ENCODE peak calls at places on chromosomes 7 and 10, in six cellular contexts. T is AG09309, C is neural progenitor cell, X is foreskin fibroblast, E is HFFc6, K is type B pancreatic cell. G is an unnamed sample.

GRCh38 chr7:112580717-112581435 is 100.1 kb downstream of the LSMEM1 start:
- DNase-seq in E (no peak), C (no peak), K (no peak), X (no peak), T (no peak), G (no peak)

GRCh38 chr7:152200395-152200794 is 174.9 kb downstream of the GALNT11 start:
- DNase-seq in C (no peak), E (no peak), X (no peak), K (no peak), T (no peak), G (no peak)

GRCh38 chr7:90540406-90540805 is 55.7 kb upstream of the CDK14 start:
- DNase-seq in C (no peak), T (no peak), K (no peak), E (no peak), X (peak; percentile 5), G (no peak)

GRCh38 chr10:79305988-79306387 is 41.3 kb upstream of the PPIF start:
- DNase-seq in K (no peak), E (no peak), X (no peak), C (no peak), T (no peak), G (no peak)

GRCh38 chr10:129864082-129864481 is 100.0 kb downstream of the EBF3 start:
- DNase-seq in T (no peak), K (no peak), C (no peak), X (no peak), E (no peak), G (no peak)

GRCh38 chr7:87739306-87739705 is 111.1 kb downstream of the RUNDC3B start:
- DNase-seq in K (no peak), C (no peak), T (no peak), E (no peak), X (no peak), G (no peak)

GRCh38 chr10:92727550-92727949 is 37.8 kb downstream of the HHEX start:
- DNase-seq in C (no peak), E (no peak), X (peak; percentile 6), T (no peak), K (no peak), G (no peak)

GRCh38 chr7:29888006-29888405 is 81.7 kb downstream of the WIPF3 start:
- DNase-seq in E (no peak), T (no peak), C (no peak), X (no peak), K (no peak), G (no peak)

GRCh38 chr7:33946094-33946699 is 40.9 kb downstream of the BMPER start:
- DNase-seq in T (no peak), K (no peak), C (no peak), E (no peak), X (no peak), G (no peak)

GRCh38 chr7:71633571-71634008 is 501.6 kb downstream of the GALNT17 start:
- DNase-seq in K (no peak), X (peak; percentile 92), E (peak; percentile 43), C (peak; percentile 48), T (peak; percentile 3), G (no peak)

GRCh38 chr7:136528329-136528728 is 340.1 kb upstream of the CHRM2 start:
- DNase-seq in T (peak; percentile 29), C (no peak), X (peak; percentile 67), K (no peak), E (peak; percentile 57), G (peak; percentile 63)

GRCh38 chr10:3179174-3179573 is 6.6 kb upstream of the PITRM1 start:
- DNase-seq in K (no peak), X (no peak), E (no peak), C (no peak), T (no peak), G (no peak)

GRCh38 chr10:118732253-118733194 is 22.2 kb downstream of the CACUL1 start:
- DNase-seq in K (no peak), X (no peak), E (no peak), C (no peak), T (no peak), G (no peak)

GRCh38 chr7:26429168-26429567 is 137.5 kb downstream of the SNX10 start:
- DNase-seq in T (no peak), C (no peak), X (no peak), K (no peak), E (no peak), G (no peak)

DNA sequence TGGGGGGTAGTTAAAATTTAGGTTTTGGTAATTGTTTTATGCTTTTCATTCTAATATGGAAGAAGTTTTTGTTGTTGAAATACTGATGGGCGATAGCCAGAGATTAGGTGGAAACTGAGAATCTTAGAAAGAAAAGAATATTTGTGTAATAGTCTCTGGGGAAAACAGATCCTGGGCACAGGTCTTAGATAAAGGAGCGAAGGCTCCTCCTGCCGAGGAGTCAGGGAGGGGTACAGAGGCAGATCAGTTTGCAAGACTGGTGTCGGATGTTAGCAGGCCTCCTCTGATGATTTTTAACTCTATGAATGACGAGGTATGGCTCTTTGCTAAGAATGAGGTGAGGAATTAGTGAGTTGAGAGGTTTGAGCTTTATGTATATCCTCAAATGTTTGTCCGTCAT is 339.7 kb downstream of the HGF start:
- DNase-seq in T (no peak), X (peak; percentile 15), K (no peak), E (no peak), C (peak; percentile 20), G (no peak)
- TF ChIP-seq CTCF in T (no peak), X (no peak), K (no peak), E (no peak), C (peak; percentile 24), G (no peak)

GRCh38 chr10:115441907-115442520 is 348.8 kb downstream of the ATRNL1 start:
- DNase-seq in C (no peak), T (no peak), K (no peak), E (no peak), X (peak; percentile 2), G (no peak)
- TF ChIP-seq CTCF in C (peak; percentile 44), T (no peak), K (peak; percentile 66), E (no peak), X (no peak), G (no peak)

GRCh38 chr7:116633131-116633988 is 38.6 kb upstream of the MET start:
- DNase-seq in E (peak; percentile 3), C (no peak), K (no peak), T (peak; percentile 4), X (peak; percentile 52), G (no peak)
- TF ChIP-seq CTCF in E (peak; percentile 50), C (no peak), K (no peak), T (no peak), X (no peak), G (peak; percentile 19)

GRCh38 chr10:42753507-42754154 is 29.0 kb upstream of the BMS1 start:
- DNase-seq in T (no peak), K (no peak), X (peak; percentile 27), E (no peak), C (peak; percentile 38), G (no peak)
- TF ChIP-seq CTCF in T (no peak), K (no peak), X (no peak), E (peak; percentile 35), C (no peak), G (no peak)

GRCh38 chr10:103967433-103968142 is 648 bp downstream of the SLK start:
- DNase-seq in E (no peak), X (peak; percentile 64), T (no peak), C (peak; percentile 34), K (no peak), G (no peak)
- TF ChIP-seq CTCF in E (no peak), X (no peak), T (no peak), C (no peak), K (peak; percentile 19), G (no peak)

GRCh38 chr7:51064688-51065087 is 251.9 kb downstream of the COBL start:
- DNase-seq in T (no peak), C (no peak), K (no peak), E (no peak), X (no peak), G (no peak)
- TF ChIP-seq CTCF in T (no peak), C (no peak), K (no peak), E (no peak), X (no peak), G (no peak)

GRCh38 chr7:45596665-45597095 is 22.5 kb downstream of the ADCY1 start:
- DNase-seq in E (no peak), C (no peak), X (no peak), T (no peak), K (no peak), G (no peak)
- TF ChIP-seq CTCF in E (no peak), C (no peak), X (no peak), T (no peak), K (no peak), G (no peak)

GRCh38 chr10:132836248-132836831 is 50.4 kb upstream of the NKX6-2 start:
- DNase-seq in X (no peak), K (peak; percentile 66), C (no peak), E (no peak), T (no peak), G (no peak)
- TF ChIP-seq CTCF in X (no peak), K (no peak), C (no peak), E (no peak), T (no peak), G (no peak)

GRCh38 chr7:99557940-99558305 is 519 bp upstream of the ZNF655 start:
- DNase-seq in T (no peak), K (peak; percentile 74), X (no peak), C (no peak), E (no peak), G (no peak)
- TF ChIP-seq CTCF in T (no peak), K (no peak), X (no peak), C (no peak), E (no peak), G (no peak)

G was measured in BJ.